ENCODE peak calls at places on chromosomes 12 and 14, in nine cellular contexts. H is WTC11; M is T-helper 2 cell; W is GM10248; F is CD8-positive, alpha-beta T cell; Z is EH; G is frontal cortex; B is tibial artery; J is astrocyte of the hippocampus. E is an unnamed sample.

GRCh38 chr14:33774161-33774560 is 176.7 kb downstream of the EGLN3 start:
- DNase-seq in H (no peak), M (no peak), W (no peak), F (no peak), Z (no peak), G (no peak), B (no peak), J (no peak), E (no peak)

GRCh38 chr14:105241641-105242040 is 6.7 kb upstream of the BTBD6 start:
- DNase-seq in H (no peak), M (no peak), W (no peak), F (no peak), Z (no peak), G (no peak), B (no peak), J (no peak), E (no peak)

GRCh38 chr14:70660967-70661871 is 19.5 kb downstream of the TTC9 start:
- DNase-seq in H (no peak), M (no peak), W (no peak), F (peak; percentile 25), Z (no peak), G (no peak), B (no peak), J (peak; percentile 23), E (peak; percentile 36)

GRCh38 chr12:112340983-112341840 is 41.0 kb downstream of the HECTD4 start:
- DNase-seq in H (no peak), M (no peak), W (no peak), F (no peak), Z (no peak), G (no peak), B (no peak), J (no peak), E (no peak)

GRCh38 chr12:54596526-54596946 is 8.1 kb upstream of the PPP1R1A start:
- DNase-seq in H (peak; percentile 86), M (no peak), W (peak; percentile 48), F (peak; percentile 14), Z (peak; percentile 62), G (peak; percentile 55), B (peak; percentile 77), J (peak; percentile 78), E (peak; percentile 73)

GRCh38 chr14:55129086-55129427 is at the start of gene LGALS3:
- DNase-seq in H (peak; percentile 53), M (peak; percentile 18), W (peak; percentile 86), F (no peak), Z (peak; percentile 72), G (peak; percentile 68), B (peak; percentile 90), J (peak; percentile 88), E (no peak)

GRCh38 chr12:38850463-38850862 is 54.9 kb downstream of the CPNE8 start:
- DNase-seq in H (no peak), M (no peak), W (no peak), F (no peak), Z (no peak), G (no peak), B (no peak), J (no peak), E (no peak)

GRCh38 chr12:123119808-123120207 is 31.1 kb downstream of the PITPNM2 start:
- DNase-seq in H (no peak), M (no peak), W (peak; percentile 86), F (no peak), Z (no peak), G (no peak), B (no peak), J (no peak), E (peak; percentile 75)

GRCh38 chr14:59664741-59665140 is 88.1 kb upstream of the CCDC175 start:
- DNase-seq in H (no peak), M (no peak), W (no peak), F (no peak), Z (peak; percentile 71), G (no peak), B (no peak), J (no peak), E (no peak)

GRCh38 chr12:54225666-54226065 is 36.9 kb upstream of the SMUG1 start:
- DNase-seq in H (no peak), M (no peak), W (no peak), F (no peak), Z (peak; percentile 51), G (no peak), B (no peak), J (no peak), E (no peak)

GRCh38 chr12:100375023-100375737 is 18.3 kb downstream of the SLC17A8 start:
- DNase-seq in H (no peak), M (no peak), W (no peak), F (no peak), Z (peak; percentile 54), G (peak; percentile 43), B (no peak), J (peak; percentile 90), E (no peak)